ENCODE peak calls at places on chromosomes 12 and 14, in ten cellular contexts. A is neural progenitor cell, L is SK-N-SH, Z is fibroblast of lung, Y is K562, H is PC-9, D is GM23248, U is OCI-LY7, T is H1, S is HCT116. M is an unnamed sample.
A peak's percentile ranks its signal among the peaks of the same experiment; 100 is the strongest.

GRCh38 chr12:110245278-110245868 is 35.7 kb upstream of the ATP2A2 start:
- DNase-seq in T (no peak), H (no peak), Y (peak; percentile 34), S (no peak), Z (no peak), D (peak; percentile 22), U (peak; percentile 68), L (peak; percentile 18), A (peak; percentile 55), M (peak; percentile 78)

GRCh38 chr12:80271770-80272169 is 172.3 kb upstream of the PTPRQ start:
- DNase-seq in S (no peak), Y (no peak), U (no peak), A (no peak), D (peak; percentile 14), Z (peak; percentile 4), L (no peak), H (no peak), T (no peak), M (no peak)

GRCh38 chr14:68467425-68467824 is 325.4 kb downstream of the ZFP36L1 start:
- DNase-seq in Y (no peak), L (no peak), H (no peak), D (no peak), S (no peak), A (no peak), T (no peak), Z (no peak), U (no peak), M (no peak)

GRCh38 chr14:97485172-97485571 is 688.0 kb downstream of the VRK1 start:
- DNase-seq in S (no peak), A (no peak), Z (no peak), D (no peak), U (no peak), H (no peak), T (no peak), L (no peak), Y (no peak), M (no peak)

GRCh38 chr12:19201653-19202052 is 72.1 kb downstream of the PLEKHA5 start:
- DNase-seq in Z (no peak), D (peak; percentile 56), L (no peak), S (no peak), T (no peak), A (no peak), H (no peak), U (no peak), Y (no peak), M (no peak)

GRCh38 chr14:67569651-67570290 is 30.3 kb downstream of the PIGH start:
- DNase-seq in S (no peak), Z (no peak), U (no peak), H (no peak), D (no peak), Y (no peak), A (no peak), L (no peak), T (no peak), M (no peak)

GRCh38 chr14:74286736-74287135 is 16.0 kb downstream of the ABCD4 start:
- DNase-seq in Z (no peak), S (no peak), T (no peak), U (no peak), Y (no peak), H (no peak), A (no peak), L (no peak), D (no peak), M (no peak)

GRCh38 chr12:64147011-64147671 is 75.0 kb downstream of the KICS2 start:
- DNase-seq in U (no peak), Z (no peak), T (no peak), L (no peak), A (no peak), S (no peak), D (no peak), H (no peak), Y (no peak), M (no peak)

GRCh38 chr12:40215977-40216376 is 8.8 kb upstream of the LRRK2 start:
- DNase-seq in U (no peak), L (no peak), T (no peak), A (no peak), H (no peak), Z (no peak), S (no peak), Y (no peak), D (peak; percentile 61), M (no peak)

GRCh38 chr14:51448831-51449665 is 202.7 kb upstream of the FRMD6 start:
- DNase-seq in Y (no peak), L (peak; percentile 45), D (peak; percentile 71), Z (peak; percentile 96), H (no peak), T (no peak), A (no peak), U (no peak), S (no peak), M (no peak)

GRCh38 chr14:51869426-51870113 is 9.2 kb downstream of the GNG2 start:
- DNase-seq in H (no peak), T (no peak), A (no peak), L (no peak), U (no peak), D (no peak), S (no peak), Z (no peak), Y (no peak), M (no peak)

GRCh38 chr12:112589275-112589674 is 170.5 kb downstream of the PTPN11 start:
- DNase-seq in L (no peak), D (no peak), U (no peak), T (no peak), S (no peak), A (no peak), Y (no peak), Z (no peak), H (no peak), M (no peak)

GRCh38 chr12:123761841-123762714 is at the start of gene DNAH10:
- DNase-seq in L (no peak), Y (no peak), U (peak; percentile 10), Z (peak; percentile 22), T (peak; percentile 33), S (no peak), D (peak; percentile 52), H (peak; percentile 43), A (peak; percentile 92), M (peak; percentile 92)

GRCh38 chr12:127014079-127014478 is 1252.9 kb upstream of the TMEM132C start:
- DNase-seq in D (no peak), U (no peak), Y (no peak), T (no peak), S (no peak), H (no peak), Z (no peak), L (no peak), A (no peak), M (no peak)

GRCh38 chr12:13093850-13094225 is 9.6 kb downstream of the GSG1 start:
- DNase-seq in U (no peak), D (peak; percentile 37), S (no peak), T (no peak), Y (no peak), A (no peak), L (no peak), H (no peak), Z (peak; percentile 64), M (no peak)

GRCh38 chr14:63413009-63413408 is 94.3 kb upstream of the GPHB5 start:
- DNase-seq in A (no peak), U (no peak), D (peak; percentile 16), Z (no peak), Y (no peak), L (no peak), T (no peak), H (no peak), S (no peak), M (no peak)
- H3K79me2 ChIP-seq in A (peaks cover 16% of the 10 kb centered on the region), U (no peaks in the 10 kb centered on the region), D (peaks cover 23% of the 10 kb centered on the region), Z (no peaks in the 10 kb centered on the region), Y (no peaks in the 10 kb centered on the region), L (peaks cover 28% of the 10 kb centered on the region), T (no peaks in the 10 kb centered on the region), H (no peaks in the 10 kb centered on the region), S (no peaks in the 10 kb centered on the region), M (no peaks in the 10 kb centered on the region)

DNA sequence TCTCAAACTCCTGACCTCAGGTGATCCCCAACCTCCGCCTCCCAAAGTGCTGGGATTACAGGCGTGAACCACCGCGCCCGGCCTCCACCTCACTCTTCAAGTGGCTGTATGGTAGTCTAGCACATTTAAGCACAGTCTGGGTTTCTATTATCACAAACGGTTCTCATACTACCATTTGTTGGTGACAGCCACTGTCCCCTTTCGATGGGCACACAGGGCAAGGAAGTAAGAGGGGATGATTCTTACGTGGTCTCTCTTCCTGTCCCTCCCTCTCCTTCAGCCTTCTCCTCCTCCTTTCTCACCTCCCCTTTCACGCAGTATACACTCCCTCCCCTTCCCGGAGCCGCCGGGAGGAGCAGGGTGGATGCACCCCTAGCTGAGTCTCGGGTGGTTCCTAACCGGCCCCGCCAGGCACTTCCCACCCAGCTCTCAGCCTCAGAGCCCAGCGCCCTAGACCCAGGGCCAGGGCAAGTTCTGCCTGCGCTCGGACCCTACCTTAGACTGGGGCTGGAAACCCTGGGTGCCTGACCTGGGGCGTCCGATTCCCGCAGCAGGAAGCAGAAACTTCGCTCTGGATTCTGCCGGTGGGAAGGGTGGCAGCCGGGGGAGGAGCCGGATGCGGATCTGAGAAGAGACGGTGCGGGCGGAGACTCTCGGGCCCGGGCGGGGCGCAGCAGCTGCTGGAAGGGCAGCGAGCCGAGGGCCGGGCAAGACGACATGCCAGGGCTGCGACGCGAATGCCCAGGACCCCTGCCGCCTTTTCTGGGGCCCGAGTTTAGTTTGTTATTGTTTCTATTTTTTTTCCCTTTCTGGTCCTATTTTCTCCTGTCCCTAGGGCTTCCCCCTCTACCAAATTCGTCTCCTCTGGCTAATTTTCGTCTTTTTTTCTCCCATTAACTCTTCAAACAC is at the start of gene TEP1:
- DNase-seq in L (peak; percentile 87), U (peak; percentile 76), S (peak; percentile 58), H (peak; percentile 83), D (peak; percentile 96), Y (peak; percentile 77), A (peak; percentile 87), T (peak; percentile 31), Z (peak; percentile 83), M (peak; percentile 85)
- H3K27ac ChIP-seq in L (peak within 1 kb of the TSS; percentile 92), U (peak within 1 kb of the TSS; percentile 48), S (peak within 1 kb of the TSS; percentile 98), H (peak within 1 kb of the TSS; percentile 76), D (peak within 1 kb of the TSS; percentile 89), Y (peak within 1 kb of the TSS; percentile 73), A (peak within 1 kb of the TSS; percentile 68), T (no peak within 1 kb of the TSS), Z (peak within 1 kb of the TSS; percentile 80), M (no peak within 1 kb of the TSS)

GRCh38 chr14:89613260-89614008 is 196.4 kb upstream of the FOXN3 start:
- DNase-seq in T (no peak), Y (no peak), H (no peak), A (no peak), S (no peak), U (no peak), Z (no peak), L (no peak), D (no peak), M (no peak)
- H3K79me2 ChIP-seq in T (peaks cover 41% of the 10 kb centered on the region), Y (no peaks in the 10 kb centered on the region), H (no peaks in the 10 kb centered on the region), A (peaks cover 42% of the 10 kb centered on the region), S (no peaks in the 10 kb centered on the region), U (peaks cover 37% of the 10 kb centered on the region), Z (peaks cover 1% of the 10 kb centered on the region), L (peaks cover 21% of the 10 kb centered on the region), D (peaks cover 81% of the 10 kb centered on the region), M (peaks cover 51% of the 10 kb centered on the region)

DNA sequence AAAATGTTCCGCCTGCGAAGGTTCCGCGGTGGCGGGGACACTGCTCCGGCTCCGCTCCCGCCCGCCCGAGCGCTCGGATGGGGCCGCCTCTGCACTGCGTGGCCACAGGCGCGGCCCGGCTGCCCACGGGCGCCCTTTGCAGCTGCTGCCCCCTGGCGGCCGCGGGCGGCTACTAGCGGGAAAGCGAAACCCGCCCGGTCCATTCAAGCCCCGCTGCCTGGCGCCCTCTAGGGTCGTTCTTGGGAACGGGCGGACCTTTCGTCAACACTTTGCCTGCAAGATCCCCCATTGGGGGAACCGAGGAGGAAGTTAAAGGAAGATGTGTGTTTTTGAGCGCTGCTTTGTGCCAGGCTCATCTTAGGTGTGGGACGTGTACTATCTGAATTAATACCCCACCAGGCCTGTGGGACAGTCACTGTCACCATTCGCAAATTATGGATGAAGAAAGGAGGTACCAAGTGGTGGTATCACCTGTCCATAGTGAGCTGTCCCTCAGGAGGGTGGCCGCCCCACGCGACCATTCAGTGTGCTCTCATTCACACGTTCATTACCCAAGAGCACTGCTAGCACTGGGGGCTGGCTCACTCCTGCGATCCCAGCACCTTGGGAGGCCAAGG is 19.4 kb downstream of the GPR132 start:
- DNase-seq in T (no peak), U (peak; percentile 90), D (peak; percentile 91), A (peak; percentile 94), Z (peak; percentile 62), L (peak; percentile 97), Y (peak; percentile 87), S (peak; percentile 69), H (peak; percentile 83), M (peak; percentile 89)
- H3K27ac ChIP-seq in T (no peak overlapping the region), U (no peak overlapping the region), D (no peak overlapping the region), A (no peak overlapping the region), Z (no peak overlapping the region), L (no peak overlapping the region), Y (no peak overlapping the region), S (no peak overlapping the region), H (no peak overlapping the region), M (no peak overlapping the region)